ENCODE peak calls at places on chromosomes 12 and 14, in seven cellular contexts. L is cardiac fibroblast, K is left ventricle myocardium inferior, P is left lung, A is bronchial epithelial cell, J is fibroblast of mammary gland, H is IMR-90. U is an unnamed sample.

GRCh38 chr14:80634106-80634758 is 307.3 kb downstream of the CEP128 start:
- DNase-seq in L (peak; percentile 45), A (peak; percentile 53), K (no peak), H (no peak), J (peak; percentile 20), P (no peak), U (no peak)

GRCh38 chr12:11885261-11886038 is 185.3 kb upstream of the BCL2L14 start:
- DNase-seq in L (peak; percentile 65), K (no peak), A (peak; percentile 94), J (peak; percentile 31), H (peak; percentile 76), P (no peak), U (no peak)

GRCh38 chr12:67410667-67411067 is 141.5 kb downstream of the CAND1 start:
- DNase-seq in H (no peak), A (no peak), P (no peak), J (no peak), L (no peak), K (no peak), U (no peak)

GRCh38 chr14:77488558-77488957 is 10.1 kb downstream of the ISM2 start:
- DNase-seq in A (no peak), J (no peak), P (no peak), H (no peak), K (no peak), L (no peak), U (no peak)

GRCh38 chr12:114696443-114697245 is 12.7 kb upstream of the TBX3 start:
- DNase-seq in L (no peak), P (no peak), J (no peak), H (no peak), K (no peak), A (no peak), U (no peak)

GRCh38 chr14:67515386-67516079 is 17.6 kb upstream of the PLEKHH1 start:
- DNase-seq in H (no peak), L (no peak), P (peak; percentile 35), A (no peak), J (no peak), K (no peak), U (peak; percentile 53)

GRCh38 chr14:77220246-77221017 is 38.8 kb downstream of the TMEM63C start:
- DNase-seq in J (no peak), A (no peak), K (no peak), P (no peak), L (no peak), H (no peak), U (no peak)

GRCh38 chr14:84272290-84272721 is 1257.6 kb upstream of the FLRT2 start:
- DNase-seq in P (no peak), A (no peak), J (no peak), H (peak; percentile 16), L (no peak), K (no peak), U (no peak)

GRCh38 chr14:68824517-68825347 is 31.9 kb upstream of the ZFP36L1 start:
- DNase-seq in H (peak; percentile 62), J (peak; percentile 79), A (peak; percentile 51), K (peak; percentile 89), L (peak; percentile 83), P (peak; percentile 85), U (peak; percentile 50)

GRCh38 chr12:33322519-33322918 is 117.1 kb downstream of the SYT10 start:
- DNase-seq in H (no peak), K (no peak), A (no peak), L (no peak), P (no peak), J (no peak), U (no peak)

GRCh38 chr12:64532734-64533351 is 77.5 kb upstream of the RASSF3 start:
- DNase-seq in K (no peak), J (no peak), L (no peak), H (no peak), P (no peak), A (no peak), U (no peak)

GRCh38 chr14:93936245-93936644 is 9.1 kb downstream of the FAM181A start:
- DNase-seq in L (no peak), A (peak; percentile 49), J (no peak), K (no peak), H (no peak), P (no peak), U (peak; percentile 50)

GRCh38 chr14:98578204-98578603 is 693.8 kb downstream of the BCL11B start:
- DNase-seq in P (no peak), H (no peak), J (peak; percentile 1), L (peak; percentile 26), K (no peak), A (peak; percentile 97), U (no peak)

DNA sequence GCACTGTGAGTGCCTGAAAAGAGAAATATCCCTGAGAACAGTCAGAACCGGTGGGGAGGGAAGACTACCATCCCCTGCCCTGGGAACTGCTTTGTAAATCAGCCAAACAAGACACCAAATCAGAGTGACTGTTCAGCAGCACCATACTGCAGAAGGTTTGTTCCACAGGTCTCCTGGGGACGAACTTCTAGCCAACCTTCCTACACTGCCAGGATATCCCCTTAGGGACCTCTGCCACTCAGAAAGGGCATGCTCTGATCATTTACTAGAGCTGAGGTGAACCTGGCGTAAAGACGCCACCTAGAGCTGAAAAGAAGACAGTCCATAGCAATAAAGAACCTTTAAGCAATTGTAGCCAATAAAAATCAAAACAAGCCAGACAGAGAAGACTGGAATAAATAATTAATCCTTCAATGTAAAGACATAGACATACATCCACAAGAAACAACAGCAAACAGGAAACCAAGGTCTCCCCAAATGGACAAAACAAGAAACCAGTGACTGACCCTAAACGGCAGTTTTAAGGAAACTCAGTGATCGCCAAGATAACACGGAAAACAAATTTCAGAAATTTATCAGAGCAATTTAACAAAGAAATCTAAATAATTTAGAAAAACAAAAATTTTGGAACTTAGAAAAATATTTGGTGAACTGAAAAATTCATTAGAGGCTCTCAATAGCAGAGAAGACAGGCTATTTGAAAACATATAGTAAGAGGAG is 228.1 kb upstream of the AMIGO2 start:
- DNase-seq in A (peak; percentile 74), L (peak; percentile 84), K (no peak), H (peak; percentile 73), J (peak; percentile 66), P (peak; percentile 40), U (peak; percentile 74)
- TF ChIP-seq CTCF in A (peak; percentile 65), L (peak; percentile 71), K (peak; percentile 66), H (peak; percentile 80), J (peak; percentile 75), P (peak; percentile 55), U (peak; percentile 89)

GRCh38 chr14:36747411-36748184 is 85.9 kb downstream of the PAX9 start:
- DNase-seq in H (no peak), L (peak; percentile 27), P (no peak), J (peak; percentile 8), A (peak; percentile 39), K (no peak), U (no peak)
- TF ChIP-seq CTCF in H (peak; percentile 52), L (peak; percentile 53), P (no peak), J (peak; percentile 59), A (peak; percentile 62), K (peak; percentile 33), U (no peak)

GRCh38 chr12:121839106-121839992 is 19.3 kb downstream of the HPD start:
- DNase-seq in A (peak; percentile 91), H (peak; percentile 96), K (peak; percentile 100), P (peak; percentile 100), L (peak; percentile 98), J (peak; percentile 97), U (peak; percentile 100)
- TF ChIP-seq CTCF in A (peak; percentile 22), H (peak; percentile 38), K (peak; percentile 68), P (no peak), L (peak; percentile 42), J (no peak), U (peak; percentile 58)

DNA sequence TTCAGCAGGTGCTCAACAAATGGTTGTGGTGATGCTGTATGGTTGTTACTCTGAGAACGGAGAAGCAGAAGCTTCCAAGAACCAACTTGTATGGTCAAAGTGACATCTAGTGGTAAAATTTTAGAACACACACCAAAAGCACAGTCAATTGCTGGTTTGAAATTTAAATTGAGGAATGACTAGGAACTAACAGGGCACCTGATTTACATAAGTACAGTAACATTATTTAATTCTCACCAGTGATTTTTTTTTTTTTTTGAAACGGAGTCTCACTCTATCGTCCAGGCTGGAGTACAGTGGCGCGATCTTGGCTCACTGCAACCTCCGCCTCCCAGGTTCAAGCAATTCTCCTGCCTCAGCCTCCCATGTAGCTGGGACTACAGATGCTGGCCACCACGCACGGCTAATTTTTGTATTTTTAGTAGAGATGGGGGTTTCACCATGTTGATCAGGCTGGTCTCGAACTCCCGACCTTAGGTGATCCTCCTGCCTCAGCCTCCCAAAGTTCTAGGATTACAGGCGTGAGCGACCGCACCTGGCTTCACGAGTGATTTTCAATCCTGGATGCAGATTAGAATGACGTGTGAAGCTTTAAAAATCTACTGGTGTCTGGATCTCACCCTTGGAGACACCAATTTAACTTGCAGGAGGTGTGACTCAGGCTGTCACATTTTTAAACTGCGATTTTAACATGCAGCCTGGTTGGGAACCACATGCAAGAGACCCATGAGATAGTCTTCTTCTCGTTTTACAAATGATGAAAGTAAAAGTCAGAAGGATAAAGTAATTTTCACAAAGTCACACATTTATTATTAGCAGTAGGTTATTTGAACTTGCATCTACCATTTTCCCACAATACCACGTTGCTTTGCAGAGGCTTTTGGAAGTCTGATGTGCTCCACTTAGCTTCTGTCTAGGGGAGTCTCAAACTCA is 14.1 kb upstream of the NUMB start:
- DNase-seq in L (peak; percentile 87), P (no peak), A (peak; percentile 70), J (peak; percentile 86), K (no peak), H (peak; percentile 82), U (no peak)
- TF ChIP-seq CTCF in L (peak; percentile 59), P (peak; percentile 44), A (peak; percentile 49), J (peak; percentile 76), K (peak; percentile 81), H (peak; percentile 85), U (peak; percentile 78)

GRCh38 chr14:89537911-89538310 is 120.9 kb upstream of the FOXN3 start:
- DNase-seq in J (no peak), K (no peak), H (no peak), A (no peak), P (no peak), L (no peak), U (no peak)
- TF ChIP-seq CTCF in J (no peak), K (no peak), H (no peak), A (no peak), P (no peak), L (no peak), U (no peak)

GRCh38 chr12:121232163-121232562 is 22.2 kb downstream of the P2RX4 start:
- DNase-seq in A (no peak), J (no peak), L (no peak), K (no peak), H (no peak), P (no peak), U (no peak)
- TF ChIP-seq CTCF in A (no peak), J (no peak), L (no peak), K (no peak), H (no peak), P (no peak), U (no peak)

GRCh38 chr12:124368421-124369032 is 73.6 kb downstream of the RFLNA start:
- DNase-seq in A (no peak), P (no peak), H (no peak), K (no peak), L (no peak), J (no peak), U (no peak)
- TF ChIP-seq CTCF in A (no peak), P (no peak), H (peak; percentile 10), K (no peak), L (no peak), J (no peak), U (no peak)